ENCODE peak calls at places on chromosomes 3 and 15, in four cellular contexts. Z is midbrain, V is GM12865, E is germinal center. Q is an unnamed sample.

GRCh38 chr15:22811640-22812039 is 25.2 kb downstream of the NIPA1 start:
- DNase-seq in V (no peak), E (no peak), Z (peak), Q (no peak)

GRCh38 chr3:126548556-126549466 is 9.9 kb downstream of the C3orf22 start:
- DNase-seq in Z (no peak), E (no peak), V (no peak), Q (peak)

GRCh38 chr3:161549251-161549650 is 52.6 kb downstream of the OTOL1 start:
- DNase-seq in E (no peak), V (peak), Z (no peak), Q (no peak)

GRCh38 chr15:27175479-27176153 is 204.6 kb downstream of the GABRG3 start:
- DNase-seq in V (no peak), Z (no peak), E (no peak), Q (peak)

GRCh38 chr15:43702701-43703433 is 9.2 kb downstream of the CKMT1A start:
- DNase-seq in E (no peak), Z (no peak), V (no peak), Q (no peak)

GRCh38 chr3:29141197-29141911 is 139.5 kb upstream of the RBMS3 start:
- DNase-seq in V (no peak), Z (no peak), E (no peak), Q (no peak)

GRCh38 chr3:107117922-107118576 is 259.2 kb upstream of the CCDC54 start:
- DNase-seq in V (peak), E (peak), Z (peak), Q (peak)

GRCh38 chr3:194225988-194226663 is 90.2 kb downstream of the HES1 start:
- DNase-seq in E (no peak), Z (no peak), V (no peak), Q (no peak)

GRCh38 chr3:31356941-31357340 is 175.8 kb upstream of the STT3B start:
- DNase-seq in V (no peak), E (no peak), Z (no peak), Q (no peak)

GRCh38 chr3:4504340-4505261 is 11.5 kb downstream of the ITPR1 start:
- DNase-seq in V (peak), Z (no peak), E (no peak), Q (no peak)

GRCh38 chr3:29195055-29195454 is 85.8 kb upstream of the RBMS3 start:
- DNase-seq in Z (no peak), V (no peak), E (no peak), Q (no peak)

GRCh38 chr15:79595995-79596622 is 164.0 kb downstream of the MINAR1 start:
- DNase-seq in Z (peak), E (peak), V (peak), Q (peak)

GRCh38 chr15:25733036-25733855 is 129.9 kb downstream of the ATP10A start:
- DNase-seq in E (no peak), Z (no peak), V (no peak), Q (no peak)

GRCh38 chr3:193165431-193166120 is 75.4 kb upstream of the PLAAT1 start:
- DNase-seq in E (no peak), V (no peak), Z (no peak), Q (no peak)

GRCh38 chr15:83288381-83288801 is 3.9 kb upstream of the BNC1 start:
- DNase-seq in V (no peak), Z (no peak), E (no peak), Q (no peak)

GRCh38 chr3:146705205-146705604 is 100.1 kb upstream of the PLSCR5 start:
- DNase-seq in Z (no peak), V (peak), E (no peak), Q (no peak)

GRCh38 chr15:64870350-64870749 is 28.6 kb downstream of the PLEKHO2 start:
- DNase-seq in Z (no peak), E (no peak), V (no peak), Q (no peak)

GRCh38 chr3:109952924-109953323 is 615.6 kb upstream of the DPPA4 start:
- DNase-seq in V (no peak), E (no peak), Z (no peak), Q (no peak)

GRCh38 chr15:73240864-73241499 is 127.8 kb downstream of the HCN4 start:
- DNase-seq in V (peak), E (peak), Z (peak), Q (peak)

GRCh38 chr3:8769088-8769822 is at the start of gene OXTR:
- DNase-seq in V (peak), Z (peak), E (peak), Q (peak)

GRCh38 chr3:65342084-65342683 is 654.4 kb upstream of the ADAMTS9 start:
- DNase-seq in Z (no peak), V (peak), E (peak), Q (peak)

GRCh38 chr3:42387802-42388651 is 22.4 kb downstream of the LYZL4 start:
- DNase-seq in E (no peak), V (no peak), Z (no peak), Q (no peak)

GRCh38 chr3:194869482-194870169 is 183.9 kb downstream of the FAM43A start:
- DNase-seq in Z (no peak), V (no peak), E (no peak), Q (no peak)

GRCh38 chr3:182248349-182248880 is 536.7 kb downstream of the SOX2 start:
- DNase-seq in V (peak), Z (no peak), E (no peak), Q (no peak)

GRCh38 chr15:62850791-62851291 is 191.7 kb upstream of the TPM1 start:
- DNase-seq in V (no peak), E (no peak), Z (no peak), Q (peak)

GRCh38 chr3:43609406-43609805 is 12.4 kb downstream of the ANO10 start:
- DNase-seq in V (no peak), Z (no peak), E (no peak), Q (no peak)

Q was measured in NT2/D1.